ENCODE peak calls at places on chromosomes 3 and 15, in four cellular contexts. One of them, this sample, is unnamed.

GRCh38 chr3:189132125-189132744 is 39.5 kb upstream of the TPRG1 start:
- DNase-seq in body of pancreas: peak
- DNase-seq in sigmoid colon: peak
- DNase-seq in dorsolateral prefrontal cortex: no peak
- DNase-seq in this sample: peak

GRCh38 chr3:196524527-196524926 is 9.4 kb upstream of the SMCO1 start:
- DNase-seq in dorsolateral prefrontal cortex: no peak
- DNase-seq in sigmoid colon: no peak
- DNase-seq in body of pancreas: no peak
- DNase-seq in this sample: no peak

GRCh38 chr15:36642311-36642710 is 62.9 kb downstream of the CDIN1 start:
- DNase-seq in body of pancreas: no peak
- DNase-seq in dorsolateral prefrontal cortex: no peak
- DNase-seq in sigmoid colon: no peak
- DNase-seq in this sample: no peak

GRCh38 chr15:64883997-64884511 is 27.6 kb upstream of the ANKDD1A start:
- DNase-seq in body of pancreas: peak
- DNase-seq in sigmoid colon: peak
- DNase-seq in dorsolateral prefrontal cortex: peak
- DNase-seq in this sample: peak

GRCh38 chr15:50686468-50687301 is at the start of gene TRPM7:
- DNase-seq in body of pancreas: peak
- DNase-seq in sigmoid colon: peak
- DNase-seq in dorsolateral prefrontal cortex: peak
- DNase-seq in this sample: peak

GRCh38 chr3:193148678-193149473 is 92.1 kb upstream of the PLAAT1 start:
- DNase-seq in dorsolateral prefrontal cortex: no peak
- DNase-seq in sigmoid colon: no peak
- DNase-seq in body of pancreas: no peak
- DNase-seq in this sample: no peak

GRCh38 chr3:17759901-17760300 is 17.5 kb upstream of the TBC1D5 start:
- DNase-seq in sigmoid colon: no peak
- DNase-seq in body of pancreas: no peak
- DNase-seq in dorsolateral prefrontal cortex: no peak
- DNase-seq in this sample: no peak

GRCh38 chr3:167493240-167493639 is 19.4 kb upstream of the SERPINI2 start:
- DNase-seq in body of pancreas: peak
- DNase-seq in dorsolateral prefrontal cortex: no peak
- DNase-seq in sigmoid colon: no peak
- DNase-seq in this sample: no peak

GRCh38 chr3:127056281-127056680 is 73.4 kb downstream of the PLXNA1 start:
- DNase-seq in sigmoid colon: peak
- DNase-seq in body of pancreas: no peak
- DNase-seq in dorsolateral prefrontal cortex: no peak
- DNase-seq in this sample: no peak

GRCh38 chr15:34993413-34993812 is 5.3 kb upstream of the ZNF770 start:
- DNase-seq in sigmoid colon: no peak
- DNase-seq in dorsolateral prefrontal cortex: no peak
- DNase-seq in body of pancreas: no peak
- DNase-seq in this sample: no peak

GRCh38 chr3:37601832-37602231 is 259.8 kb upstream of the CTDSPL start:
- DNase-seq in dorsolateral prefrontal cortex: no peak
- DNase-seq in sigmoid colon: no peak
- DNase-seq in body of pancreas: no peak
- DNase-seq in this sample: no peak

GRCh38 chr3:46928297-46928696 is 48.2 kb downstream of the CCDC12 start:
- DNase-seq in sigmoid colon: no peak
- DNase-seq in body of pancreas: no peak
- DNase-seq in dorsolateral prefrontal cortex: no peak
- DNase-seq in this sample: no peak

DNA sequence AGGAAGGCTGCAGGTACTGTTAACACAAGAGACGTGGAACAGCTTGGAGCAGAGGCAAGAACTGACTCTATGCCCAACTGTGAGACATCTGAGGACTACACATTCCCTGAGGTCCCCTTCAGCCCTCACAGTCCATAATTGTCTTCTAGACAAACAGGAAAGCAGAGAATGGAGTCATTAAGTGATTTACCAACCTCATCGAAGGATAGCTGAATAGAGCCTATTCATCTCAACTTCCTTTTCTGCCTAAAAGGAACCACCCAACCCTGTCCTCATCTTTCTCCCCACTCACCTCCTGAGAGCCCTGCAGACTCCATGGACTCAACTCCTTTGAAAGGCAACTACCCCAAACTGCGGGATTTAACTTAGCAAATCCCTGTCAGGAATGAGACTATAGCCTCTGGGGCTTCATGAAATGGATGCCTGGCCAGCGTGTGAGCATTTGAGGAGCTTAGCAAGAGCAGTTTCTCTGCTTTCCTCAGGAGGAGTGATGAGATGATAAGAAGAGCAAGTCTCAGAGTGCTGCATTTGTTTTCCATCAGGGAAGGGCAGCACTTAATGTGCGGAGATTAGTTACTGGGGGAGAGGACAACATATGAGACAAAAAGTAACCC is 61.4 kb upstream of the FILIP1L start:
- DNase-seq in body of pancreas: no peak
- DNase-seq in sigmoid colon: no peak
- DNase-seq in dorsolateral prefrontal cortex: no peak
- DNase-seq in this sample: no peak
- H3K4me3 ChIP-seq in body of pancreas: no peak
- H3K4me3 ChIP-seq in sigmoid colon: no peak
- H3K4me3 ChIP-seq in dorsolateral prefrontal cortex: no peak
- H3K4me3 ChIP-seq in this sample: no peak

GRCh38 chr3:34924961-34925360 is 714.4 kb upstream of the ARPP21 start:
- DNase-seq in body of pancreas: no peak
- DNase-seq in dorsolateral prefrontal cortex: no peak
- DNase-seq in sigmoid colon: no peak
- DNase-seq in this sample: no peak
- H3K27ac ChIP-seq in body of pancreas: no peak
- H3K27ac ChIP-seq in dorsolateral prefrontal cortex: no peak
- H3K27ac ChIP-seq in sigmoid colon: no peak
- H3K27ac ChIP-seq in this sample: no peak

GRCh38 chr3:169664034-169664820 is 715 bp upstream of the MECOM start:
- DNase-seq in dorsolateral prefrontal cortex: no peak
- DNase-seq in body of pancreas: peak
- DNase-seq in sigmoid colon: no peak
- DNase-seq in this sample: no peak
- H3K4me3 ChIP-seq in dorsolateral prefrontal cortex: no peak
- H3K4me3 ChIP-seq in body of pancreas: peak
- H3K4me3 ChIP-seq in sigmoid colon: peak
- H3K4me3 ChIP-seq in this sample: peak

GRCh38 chr3:61617041-61617440 is 55.7 kb downstream of the PTPRG start:
- DNase-seq in sigmoid colon: no peak
- DNase-seq in body of pancreas: no peak
- DNase-seq in dorsolateral prefrontal cortex: no peak
- DNase-seq in this sample: no peak
- H3K27ac ChIP-seq in sigmoid colon: peak
- H3K27ac ChIP-seq in body of pancreas: no peak
- H3K27ac ChIP-seq in dorsolateral prefrontal cortex: no peak
- H3K27ac ChIP-seq in this sample: no peak

This sample was measured in right atrium auricular region.